ENCODE peak calls at places on chromosomes 2 and 18, in four cellular contexts. W is progenitor cell of endocrine pancreas, N is fibroblast of lung, C is adrenal gland. K is an unnamed sample.

GRCh38 chr2:154700142-154700541 is 1.6 kb downstream of the KCNJ3 start:
- DNase-seq in W (no peak), N (no peak), C (no peak), K (no peak)

GRCh38 chr2:201807452-201807980 is 1.2 kb downstream of the CDK15 start:
- DNase-seq in W (no peak), N (peak; percentile 74), C (peak; percentile 64), K (peak; percentile 42)

GRCh38 chr2:143132360-143132759 is 3.1 kb downstream of the ARHGAP15 start:
- DNase-seq in W (no peak), N (no peak), C (no peak), K (no peak)

GRCh38 chr2:133718688-133719201 is 150.5 kb upstream of the NCKAP5 start:
- DNase-seq in W (no peak), N (peak; percentile 98), C (peak; percentile 84), K (no peak)

GRCh38 chr2:166088634-166089033 is 39.2 kb downstream of the SCN1A start:
- DNase-seq in W (no peak), N (peak; percentile 33), C (peak; percentile 54), K (no peak)

GRCh38 chr2:25534455-25534854 is 138.9 kb downstream of the DTNB start:
- DNase-seq in W (no peak), N (no peak), C (no peak), K (no peak)

GRCh38 chr2:111659361-111660281 is 224.4 kb downstream of the ANAPC1 start:
- DNase-seq in W (no peak), N (peak; percentile 93), C (peak; percentile 69), K (no peak)

GRCh38 chr2:48452108-48452507 is 77.8 kb upstream of the STON1 start:
- DNase-seq in W (no peak), N (no peak), C (no peak), K (peak; percentile 50)

GRCh38 chr18:8709248-8710059 is 4.1 kb downstream of the MTCL1 start:
- DNase-seq in W (no peak), N (peak; percentile 56), C (no peak), K (no peak)

GRCh38 chr2:121149384-121149783 is 135.6 kb downstream of the TFCP2L1 start:
- DNase-seq in W (no peak), N (no peak), C (no peak), K (no peak)

GRCh38 chr2:15733867-15734765 is 142.4 kb downstream of the DDX1 start:
- DNase-seq in W (no peak), N (peak; percentile 78), C (peak; percentile 76), K (no peak)

GRCh38 chr2:230090978-230091377 is 22.3 kb upstream of the SLC16A14 start:
- DNase-seq in W (no peak), N (no peak), C (no peak), K (no peak)

GRCh38 chr2:5035134-5035533 is 657.0 kb upstream of the SOX11 start:
- DNase-seq in W (no peak), N (no peak), C (peak; percentile 58), K (peak; percentile 57)

GRCh38 chr2:110861616-110862260 is 129.4 kb downstream of the ACOXL start:
- DNase-seq in W (no peak), N (no peak), C (no peak), K (no peak)

GRCh38 chr2:236855176-236855865 is 230.4 kb upstream of the COPS8 start:
- DNase-seq in W (no peak), N (no peak), C (peak; percentile 30), K (no peak)

GRCh38 chr2:207772081-207772843 is 2.6 kb upstream of the FZD5 start:
- DNase-seq in W (no peak), N (peak; percentile 45), C (no peak), K (no peak)

GRCh38 chr18:35122586-35123224 is 81.5 kb downstream of the MAPRE2 start:
- DNase-seq in W (no peak), N (peak; percentile 2), C (peak; percentile 84), K (peak; percentile 88)

GRCh38 chr18:63881851-63882250 is 5.7 kb upstream of the SERPINB2 start:
- DNase-seq in W (no peak), N (peak; percentile 47), C (no peak), K (no peak)

GRCh38 chr2:215748446-215748845 is 264.9 kb downstream of the MREG start:
- DNase-seq in W (no peak), N (no peak), C (peak; percentile 58), K (no peak)

GRCh38 chr2:115183144-115183543 is 740.7 kb downstream of the DPP10 start:
- DNase-seq in W (no peak), N (no peak), C (no peak), K (no peak)
- TF ChIP-seq CTCF in W (no peak), N (no peak), C (no peak), K (no peak)

GRCh38 chr2:71995067-71995665 is 152.5 kb downstream of the CYP26B1 start:
- DNase-seq in W (no peak), N (peak; percentile 10), C (no peak), K (no peak)
- TF ChIP-seq CTCF in W (no peak), N (peak; percentile 53), C (peak; percentile 39), K (no peak)

GRCh38 chr2:103963331-103963730 is 890.6 kb upstream of the POU3F3 start:
- DNase-seq in W (no peak), N (no peak), C (no peak), K (no peak)

GRCh38 chr2:103960126-103960508 is 893.8 kb upstream of the POU3F3 start:
- DNase-seq in W (no peak), N (no peak), C (no peak), K (no peak)

GRCh38 chr2:103959174-103960125 is 894.5 kb upstream of the POU3F3 start:
- DNase-seq in W (peak; percentile 36), N (peak; percentile 34), C (peak; percentile 59), K (peak; percentile 71)
- TF ChIP-seq CTCF in W (peak; percentile 80), N (no peak), C (peak; percentile 36), K (peak; percentile 72)

GRCh38 chr2:63843093-63843492 is 1.4 kb downstream of the UGP2 start:
- DNase-seq in W (no peak), N (no peak), C (no peak), K (no peak)

GRCh38 chr2:63840081-63840784 is 1.5 kb upstream of the UGP2 start:
- DNase-seq in W (no peak), N (no peak), C (no peak), K (no peak)

GRCh38 chr2:63841254-63842022 is at the start of gene UGP2:
- DNase-seq in W (peak; percentile 69), N (peak; percentile 96), C (peak; percentile 95), K (peak; percentile 88)

GRCh38 chr2:63842149-63843061 is 709 bp downstream of the UGP2 start:
- DNase-seq in W (no peak), N (peak; percentile 65), C (peak; percentile 76), K (no peak)

GRCh38 chr2:63840785-63841253 is 877 bp upstream of the UGP2 start:
- DNase-seq in W (peak; percentile 98), N (peak; percentile 98), C (peak; percentile 99), K (peak; percentile 98)
- TF ChIP-seq CTCF in W (no peak), N (no peak), C (peak; percentile 2), K (no peak)

GRCh38 chr18:74916773-74917393 is 292.1 kb downstream of the PTGR3 start:
- DNase-seq in W (no peak), N (no peak), C (no peak), K (no peak)
- TF ChIP-seq CTCF in W (no peak), N (no peak), C (no peak), K (no peak)

GRCh38 chr2:893311-893710 is 57.3 kb upstream of the SNTG2 start:
- DNase-seq in W (no peak), N (no peak), C (peak; percentile 86), K (no peak)

GRCh38 chr2:903223-903900 is 47.3 kb upstream of the SNTG2 start:
- DNase-seq in W (no peak), N (no peak), C (peak; percentile 31), K (no peak)

GRCh38 chr2:897091-897490 is 53.6 kb upstream of the SNTG2 start:
- DNase-seq in W (no peak), N (no peak), C (no peak), K (no peak)

GRCh38 chr2:902584-902983 is 48.1 kb upstream of the SNTG2 start:
- DNase-seq in W (no peak), N (no peak), C (peak; percentile 34), K (no peak)

DNA sequence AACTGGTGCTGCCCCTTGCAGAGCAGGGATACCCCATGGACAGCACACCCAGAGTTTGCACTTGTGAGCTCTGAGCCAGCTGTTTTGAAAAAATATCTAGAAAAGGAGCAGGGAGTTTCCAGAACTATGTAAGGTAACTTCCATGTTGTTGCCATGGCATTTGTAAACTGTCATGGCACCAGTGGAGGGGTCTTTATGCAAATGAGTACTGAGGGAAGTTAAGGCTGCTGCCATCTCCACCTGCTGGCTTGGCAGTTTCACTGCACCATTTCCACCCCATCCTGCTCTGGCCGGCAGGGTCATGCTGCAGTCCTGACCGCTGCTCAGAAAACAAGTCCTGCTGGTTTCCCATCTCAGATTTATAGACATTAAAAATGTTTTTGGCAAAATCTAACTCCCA is 52.3 kb upstream of the SNTG2 start:
- DNase-seq in W (no peak), N (no peak), C (no peak), K (peak; percentile 52)
- TF ChIP-seq CTCF in W (peak; percentile 37), N (no peak), C (peak; percentile 39), K (peak; percentile 50)

DNA sequence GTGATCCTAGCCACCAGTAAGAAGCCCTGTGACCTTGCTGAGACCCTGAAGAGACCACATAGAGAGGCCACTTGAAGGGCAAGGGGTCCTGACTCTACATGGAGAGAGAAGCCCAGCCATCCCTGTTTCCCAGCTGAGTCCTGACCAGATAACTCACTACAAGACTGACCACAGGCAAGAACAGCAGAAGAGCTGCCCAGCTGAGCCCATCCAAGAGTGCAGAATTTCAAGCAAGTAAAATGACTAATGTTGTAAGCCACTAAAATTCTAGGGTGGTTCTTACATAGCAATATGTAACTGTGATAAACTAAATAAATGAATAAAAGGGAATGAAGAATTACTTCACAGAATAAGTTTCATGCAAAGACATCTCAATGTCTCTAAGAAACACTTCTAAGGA is 58.4 kb upstream of the WIPF1 start:
- DNase-seq in W (no peak), N (no peak), C (no peak), K (no peak)
- TF ChIP-seq CTCF in W (no peak), N (no peak), C (no peak), K (no peak)

GRCh38 chr2:21690005-21690404 is 566.2 kb downstream of the TDRD15 start:
- DNase-seq in W (no peak), N (no peak), C (no peak), K (no peak)
- TF ChIP-seq CTCF in W (no peak), N (no peak), C (no peak), K (no peak)

DNA sequence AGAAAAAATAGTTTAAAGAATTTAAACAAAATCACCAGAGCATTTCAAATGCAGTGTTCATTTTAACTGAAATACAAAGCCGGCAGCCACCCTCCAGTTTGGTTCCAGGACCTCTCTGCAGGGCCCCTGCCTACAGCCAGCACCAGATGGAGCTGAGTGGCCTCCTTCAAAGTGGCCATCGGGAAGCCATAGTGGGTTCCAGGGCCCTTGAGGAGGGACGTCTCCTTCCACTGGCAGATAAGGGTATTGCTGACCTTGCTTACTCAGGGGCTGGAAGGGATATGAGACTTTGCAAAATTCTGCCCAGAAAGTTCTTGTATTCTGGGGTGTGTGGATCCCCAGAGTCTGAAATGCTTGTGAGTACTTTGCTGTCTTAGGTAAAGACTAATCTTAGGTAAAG is 205.2 kb upstream of the APCDD1 start:
- DNase-seq in W (no peak), N (no peak), C (no peak), K (no peak)
- TF ChIP-seq CTCF in W (no peak), N (no peak), C (no peak), K (no peak)

GRCh38 chr2:85181093-85181685 is 48.0 kb downstream of the TCF7L1 start:
- DNase-seq in W (no peak), N (no peak), C (no peak), K (no peak)
- TF ChIP-seq CTCF in W (peak; percentile 36), N (no peak), C (no peak), K (no peak)